ENCODE peak calls at places on chromosomes 12 and 14, in six cellular contexts. E is uterus, P is upper lobe of left lung, X is A549, S is body of pancreas, T is stomach. O is an unnamed sample. For H3K4me1, the result is how much of the 10 kb centered on the place peaks cover.

GRCh38 chr12:19641235-19642080 is 202.2 kb downstream of the AEBP2 start:
- DNase-seq in E (no peak), P (no peak), X (no peak), S (no peak), T (no peak), O (no peak)

GRCh38 chr14:59464651-59465569 is at the start of gene GPR135:
- DNase-seq in E (peak), P (peak), X (no peak), S (peak), T (peak), O (peak)

GRCh38 chr12:62629971-62630739 is 163.5 kb downstream of the MON2 start:
- DNase-seq in E (no peak), P (no peak), X (no peak), S (no peak), T (no peak), O (no peak)

GRCh38 chr14:75725481-75725880 is 64.4 kb downstream of the TTLL5 start:
- DNase-seq in E (no peak), P (no peak), X (no peak), S (no peak), T (no peak), O (no peak)

GRCh38 chr12:80353254-80353653 is 90.8 kb upstream of the PTPRQ start:
- DNase-seq in E (no peak), P (no peak), X (peak), S (no peak), T (no peak), O (no peak)

GRCh38 chr14:91119556-91120311 is 5.9 kb downstream of the DGLUCY start:
- DNase-seq in E (no peak), P (no peak), X (peak), S (no peak), T (peak), O (peak)

GRCh38 chr12:58171914-58172313 is 230.5 kb downstream of the ATP23 start:
- DNase-seq in E (no peak), P (no peak), X (no peak), S (peak), T (peak), O (no peak)

GRCh38 chr12:44347145-44347544 is 511.3 kb downstream of the TMEM117 start:
- DNase-seq in E (no peak), P (no peak), X (no peak), S (no peak), T (no peak), O (no peak)

GRCh38 chr12:31895449-31896150 is 63.6 kb upstream of the RESF1 start:
- DNase-seq in E (no peak), P (no peak), X (no peak), S (no peak), T (no peak), O (no peak)

GRCh38 chr12:2475984-2476383 is 318.8 kb upstream of the FKBP4 start:
- DNase-seq in E (no peak), P (no peak), X (no peak), S (no peak), T (no peak), O (no peak)

GRCh38 chr12:128425883-128426282 is 158.9 kb downstream of the TMEM132C start:
- DNase-seq in E (no peak), P (no peak), X (no peak), S (no peak), T (no peak), O (no peak)

GRCh38 chr14:103330536-103330935 is 3.5 kb upstream of the EIF5 start:
- DNase-seq in E (no peak), P (no peak), X (no peak), S (no peak), T (no peak), O (no peak)

GRCh38 chr14:104656014-104656714 is 33.3 kb upstream of the INF2 start:
- DNase-seq in E (no peak), P (no peak), X (no peak), S (no peak), T (no peak), O (peak)

GRCh38 chr14:52025310-52025709 is 36.0 kb downstream of the RTRAF start:
- DNase-seq in E (no peak), P (no peak), X (no peak), S (no peak), T (no peak), O (no peak)

GRCh38 chr12:10661338-10661737 is 12.5 kb downstream of the STYK1 start:
- DNase-seq in E (no peak), P (no peak), X (peak), S (no peak), T (no peak), O (peak)

GRCh38 chr14:104295681-104296387 is 157.4 kb downstream of the KIF26A start:
- DNase-seq in E (no peak), P (no peak), X (no peak), S (peak), T (no peak), O (no peak)

GRCh38 chr14:69574266-69574953 is at the start of gene CCDC177:
- DNase-seq in E (no peak), P (peak), X (peak), S (peak), T (peak), O (peak)

GRCh38 chr14:99273025-99273723 is 1.2 kb upstream of the BCL11B start:
- DNase-seq in E (no peak), P (no peak), X (peak), S (no peak), T (peak), O (no peak)

GRCh38 chr12:74337951-74338350 is 199.7 kb upstream of the ATXN7L3B start:
- DNase-seq in E (no peak), P (no peak), X (peak), S (no peak), T (no peak), O (no peak)

DNA sequence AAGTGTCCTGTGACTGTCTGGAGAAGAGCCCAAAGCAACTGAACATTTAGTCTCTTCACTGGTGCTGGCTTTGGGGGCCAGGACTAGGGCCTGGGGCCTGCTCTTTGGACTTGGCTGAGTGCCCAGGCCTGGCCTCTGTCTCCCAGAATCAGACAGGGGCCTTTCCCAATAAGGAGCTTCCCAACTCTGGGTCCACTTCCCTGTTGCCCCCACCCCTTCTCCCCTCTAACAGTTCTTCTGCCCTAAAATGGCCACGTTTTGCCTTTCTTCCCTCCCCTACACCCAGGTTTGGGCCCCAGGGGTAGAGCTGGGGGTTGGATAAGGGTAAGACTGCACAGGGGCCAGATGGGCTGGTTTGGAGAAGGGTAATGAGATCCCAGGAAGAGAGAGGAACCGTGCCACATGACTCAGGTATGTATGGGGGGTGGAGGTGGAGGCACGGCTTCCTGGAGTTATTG is 10.0 kb upstream of the ITGA5 start:
- DNase-seq in E (peak), P (no peak), X (no peak), S (no peak), T (no peak), O (no peak)
- H3K4me1 ChIP-seq in E (under half), P (half or more), X (under half), S (under half), T (half or more), O (under half)

GRCh38 chr12:126361804-126362203 is 1296.6 kb downstream of the AACS start:
- DNase-seq in E (no peak), P (no peak), X (no peak), S (no peak), T (no peak), O (no peak)

GRCh38 chr12:126362964-126363363 is 1297.7 kb downstream of the AACS start:
- DNase-seq in E (no peak), P (no peak), X (no peak), S (no peak), T (no peak), O (no peak)

GRCh38 chr12:126358806-126359205 is 1293.6 kb downstream of the AACS start:
- DNase-seq in E (no peak), P (no peak), X (no peak), S (no peak), T (no peak), O (no peak)

GRCh38 chr12:126362490-126362889 is 1297.3 kb downstream of the AACS start:
- DNase-seq in E (no peak), P (no peak), X (no peak), S (no peak), T (no peak), O (no peak)
- TF ChIP-seq POLR2A in E (no peak), P (no peak), X (no peak), S (no peak), T (no peak), O (no peak)

DNA sequence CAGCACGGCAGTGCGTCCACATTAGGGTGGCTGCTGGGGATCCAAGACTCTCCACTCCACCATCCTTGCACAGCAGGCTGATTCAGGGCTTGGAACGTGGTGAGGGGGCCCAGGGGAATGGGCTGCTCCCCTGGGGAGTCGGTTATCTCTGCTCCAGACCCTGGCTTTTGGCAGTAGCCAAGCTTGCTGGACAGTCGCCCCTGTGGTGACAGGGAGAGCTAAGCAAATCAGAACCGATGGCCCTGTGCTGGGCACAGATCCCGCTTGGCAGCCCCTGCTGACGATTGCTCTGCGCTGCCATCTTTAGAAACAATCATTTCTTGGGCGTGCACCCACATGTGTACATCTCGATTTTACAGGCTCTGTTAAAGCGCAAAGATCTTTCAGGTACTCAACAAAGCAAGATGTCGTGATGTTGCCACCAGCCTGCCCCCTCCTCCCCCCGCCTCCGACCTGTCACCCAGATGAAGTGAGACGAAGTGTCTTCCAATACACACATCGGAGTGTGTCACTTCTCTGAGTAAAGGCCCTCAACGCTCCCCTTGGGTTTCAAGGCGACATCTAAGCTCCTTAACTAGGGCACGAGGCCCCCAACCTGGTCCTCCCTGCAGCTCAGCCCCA is 55.7 kb downstream of the PITPNM2 start:
- DNase-seq in E (no peak), P (no peak), X (no peak), S (no peak), T (no peak), O (no peak)
- H3K4me1 ChIP-seq in E (under half), P (half or more), X (half or more), S (under half), T (half or more), O (under half)

GRCh38 chr12:24903305-24904088 is 45.4 kb downstream of the BCAT1 start:
- DNase-seq in E (no peak), P (no peak), X (no peak), S (no peak), T (no peak), O (no peak)
- TF ChIP-seq POLR2A in E (no peak), P (peak), X (no peak), S (peak), T (no peak), O (no peak)

GRCh38 chr12:7125632-7126227 is 3.0 kb downstream of the RBP5 start:
- DNase-seq in E (no peak), P (no peak), X (no peak), S (no peak), T (no peak), O (no peak)

GRCh38 chr12:7120166-7120565 is 8.5 kb downstream of the RBP5 start:
- DNase-seq in E (no peak), P (no peak), X (no peak), S (no peak), T (no peak), O (no peak)

GRCh38 chr12:7121324-7121723 is 7.4 kb downstream of the RBP5 start:
- DNase-seq in E (no peak), P (no peak), X (no peak), S (no peak), T (no peak), O (no peak)

GRCh38 chr12:7122876-7123769 is 5.6 kb downstream of the RBP5 start:
- DNase-seq in E (no peak), P (no peak), X (no peak), S (no peak), T (no peak), O (no peak)

GRCh38 chr12:7123806-7124519 is 4.7 kb downstream of the RBP5 start:
- DNase-seq in E (no peak), P (no peak), X (no peak), S (no peak), T (no peak), O (no peak)
- H3K4me1 ChIP-seq in E (under half), P (under half), X (under half), S (under half), T (under half), O (under half)

DNA sequence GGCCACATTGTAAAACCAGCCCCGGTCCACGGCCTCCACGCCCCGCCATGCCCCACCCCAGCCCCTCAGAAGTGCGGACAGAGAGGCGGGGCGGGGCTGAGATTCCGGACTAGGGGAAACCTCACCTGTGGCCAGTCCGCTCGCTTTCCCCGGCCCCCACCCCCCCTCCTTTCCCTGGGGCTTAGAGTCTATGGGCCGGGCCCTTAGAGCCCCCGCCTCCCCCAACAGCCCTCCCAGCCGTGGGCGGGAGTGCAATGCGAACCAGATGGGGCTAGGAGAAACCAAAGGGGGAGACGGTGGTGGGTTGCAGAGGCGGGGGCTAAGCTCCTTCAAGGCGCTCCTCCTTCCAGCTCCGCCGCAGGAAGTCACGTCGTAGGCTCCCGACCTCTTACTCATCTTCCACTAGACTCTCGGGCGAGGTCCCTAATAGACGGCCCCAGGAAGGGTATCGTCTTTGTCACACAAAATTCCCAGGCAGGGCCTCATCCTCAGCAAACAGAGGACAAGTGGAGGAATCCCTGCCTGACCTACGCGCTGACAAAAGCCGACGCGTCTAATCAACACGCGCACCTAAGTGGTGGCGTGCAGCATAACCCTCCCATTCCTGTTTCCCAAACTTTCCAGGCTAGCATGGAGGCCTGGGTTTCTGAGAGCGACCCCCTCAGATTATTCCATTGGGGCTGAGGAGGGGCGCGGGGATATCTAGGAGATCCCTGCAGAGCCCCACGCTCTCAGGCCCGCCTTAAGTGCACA is 1.0 kb upstream of the NAB2 start:
- DNase-seq in E (peak), P (peak), X (peak), S (peak), T (peak), O (peak)
- TF ChIP-seq POLR2A in E (peak), P (no peak), X (peak), S (peak), T (no peak), O (no peak)

DNA sequence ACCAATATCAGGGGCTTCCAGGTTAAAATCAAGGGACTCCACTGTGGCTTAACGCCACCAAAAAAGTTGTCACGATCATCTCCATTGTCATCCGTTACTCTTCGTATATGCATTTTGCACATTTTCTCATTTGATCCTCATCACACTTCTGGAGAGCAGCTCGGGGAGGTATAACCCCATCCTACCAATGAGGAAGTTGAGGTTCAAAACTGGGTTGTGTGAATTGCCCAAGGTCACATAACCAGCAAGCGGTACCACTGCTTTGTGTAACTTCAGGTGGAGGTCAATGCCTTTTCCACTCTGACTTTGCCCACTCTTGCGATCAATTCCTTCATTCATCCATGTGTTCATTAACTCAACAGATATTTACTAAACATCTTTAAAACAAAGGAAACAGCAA is 71.1 kb upstream of the CCND2 start:
- DNase-seq in E (no peak), P (no peak), X (no peak), S (no peak), T (no peak), O (no peak)
- H3K4me1 ChIP-seq in E (under half), P (under half), X (under half), S (under half), T (under half), O (under half)